ENCODE peak calls at places on chromosomes 6 and 20, in nine cellular contexts. One of them, this sample, is unnamed.

GRCh38 chr20:41222299-41222698 is 85.0 kb downstream of the PLCG1 start:
- DNase-seq in fibroblast of pulmonary artery: no peak
- DNase-seq in adrenal gland: no peak
- DNase-seq in AG08396: no peak
- DNase-seq in NCI-H226: no peak
- DNase-seq in psoas muscle: no peak
- DNase-seq in fibroblast of mammary gland: no peak
- DNase-seq in activated T-cell treated with anti-CD3 and anti-CD28 coated beads for 1 hour: no peak
- DNase-seq in anterior cingulate cortex: no peak
- DNase-seq in this sample: no peak

GRCh38 chr6:140670013-140670412 is 1295.6 kb upstream of the CITED2 start:
- DNase-seq in fibroblast of pulmonary artery: peak
- DNase-seq in anterior cingulate cortex: no peak
- DNase-seq in activated T-cell treated with anti-CD3 and anti-CD28 coated beads for 1 hour: no peak
- DNase-seq in fibroblast of mammary gland: peak
- DNase-seq in psoas muscle: no peak
- DNase-seq in adrenal gland: no peak
- DNase-seq in AG08396: no peak
- DNase-seq in NCI-H226: no peak
- DNase-seq in this sample: no peak

GRCh38 chr20:10131612-10132345 is 86.9 kb upstream of the SNAP25 start:
- DNase-seq in NCI-H226: peak
- DNase-seq in fibroblast of pulmonary artery: peak
- DNase-seq in psoas muscle: no peak
- DNase-seq in fibroblast of mammary gland: peak
- DNase-seq in activated T-cell treated with anti-CD3 and anti-CD28 coated beads for 1 hour: no peak
- DNase-seq in adrenal gland: peak
- DNase-seq in AG08396: peak
- DNase-seq in anterior cingulate cortex: peak
- DNase-seq in this sample: peak

GRCh38 chr20:62819494-62820174 is 2.8 kb downstream of the COL9A3 start:
- DNase-seq in activated T-cell treated with anti-CD3 and anti-CD28 coated beads for 1 hour: no peak
- DNase-seq in anterior cingulate cortex: peak
- DNase-seq in NCI-H226: peak
- DNase-seq in adrenal gland: peak
- DNase-seq in fibroblast of mammary gland: peak
- DNase-seq in fibroblast of pulmonary artery: peak
- DNase-seq in psoas muscle: no peak
- DNase-seq in AG08396: peak
- DNase-seq in this sample: no peak

GRCh38 chr6:37582309-37582708 is 82.6 kb upstream of the CCDC167 start:
- DNase-seq in anterior cingulate cortex: no peak
- DNase-seq in NCI-H226: peak
- DNase-seq in psoas muscle: no peak
- DNase-seq in fibroblast of pulmonary artery: no peak
- DNase-seq in activated T-cell treated with anti-CD3 and anti-CD28 coated beads for 1 hour: no peak
- DNase-seq in fibroblast of mammary gland: no peak
- DNase-seq in AG08396: no peak
- DNase-seq in adrenal gland: no peak
- DNase-seq in this sample: no peak

GRCh38 chr6:33983109-33983475 is 162.8 kb downstream of the GRM4 start:
- DNase-seq in fibroblast of mammary gland: peak
- DNase-seq in adrenal gland: peak
- DNase-seq in NCI-H226: no peak
- DNase-seq in anterior cingulate cortex: no peak
- DNase-seq in psoas muscle: no peak
- DNase-seq in fibroblast of pulmonary artery: no peak
- DNase-seq in activated T-cell treated with anti-CD3 and anti-CD28 coated beads for 1 hour: no peak
- DNase-seq in AG08396: peak
- DNase-seq in this sample: no peak

GRCh38 chr6:48272518-48272917 is 161.5 kb upstream of the PTCHD4 start:
- DNase-seq in fibroblast of mammary gland: no peak
- DNase-seq in NCI-H226: no peak
- DNase-seq in AG08396: no peak
- DNase-seq in fibroblast of pulmonary artery: no peak
- DNase-seq in adrenal gland: no peak
- DNase-seq in anterior cingulate cortex: no peak
- DNase-seq in activated T-cell treated with anti-CD3 and anti-CD28 coated beads for 1 hour: no peak
- DNase-seq in psoas muscle: no peak
- DNase-seq in this sample: no peak

GRCh38 chr6:164359441-164359840 is 944.9 kb downstream of the QKI start:
- DNase-seq in activated T-cell treated with anti-CD3 and anti-CD28 coated beads for 1 hour: no peak
- DNase-seq in psoas muscle: no peak
- DNase-seq in adrenal gland: no peak
- DNase-seq in anterior cingulate cortex: no peak
- DNase-seq in AG08396: no peak
- DNase-seq in NCI-H226: no peak
- DNase-seq in fibroblast of pulmonary artery: no peak
- DNase-seq in fibroblast of mammary gland: no peak
- DNase-seq in this sample: no peak